ENCODE peak calls at places on chromosomes 13 and 19, in eight cellular contexts. L is ovary, P is right lobe of liver, O is Peyer's patch, R is A549, F is upper lobe of left lung, D is uterus, K is heart left ventricle. W is an unnamed sample.

GRCh38 chr19:46788968-46789338 is 559 bp upstream of the SLC1A5 start:
- DNase-seq in L (no peak), P (no peak), O (no peak), R (no peak), F (no peak), D (no peak), K (no peak), W (no peak)

GRCh38 chr19:15431396-15432017 is 12.7 kb upstream of the AKAP8L start:
- DNase-seq in L (no peak), P (no peak), O (no peak), R (no peak), F (no peak), D (no peak), K (no peak), W (no peak)

GRCh38 chr19:30310806-30311121 is 61.4 kb upstream of the ZNF536 start:
- DNase-seq in L (no peak), P (no peak), O (no peak), R (no peak), F (no peak), D (no peak), K (no peak), W (no peak)

GRCh38 chr13:44049546-44049945 is 169.8 kb downstream of the LACC1 start:
- DNase-seq in L (no peak), P (no peak), O (no peak), R (no peak), F (no peak), D (no peak), K (no peak), W (peak; percentile 78)

GRCh38 chr13:44331912-44332840 is 41.4 kb upstream of the SERP2 start:
- DNase-seq in L (peak; percentile 94), P (peak; percentile 17), O (peak; percentile 20), R (no peak), F (no peak), D (peak; percentile 88), K (peak; percentile 82), W (peak; percentile 17)

GRCh38 chr13:96781141-96781540 is 213.1 kb downstream of the OXGR1 start:
- DNase-seq in L (no peak), P (no peak), O (no peak), R (no peak), F (no peak), D (no peak), K (no peak), W (no peak)

GRCh38 chr19:32339988-32340874 is 5.2 kb upstream of the ZNF507 start:
- DNase-seq in L (peak; percentile 28), P (peak; percentile 73), O (peak; percentile 47), R (peak; percentile 87), F (peak; percentile 51), D (peak; percentile 22), K (peak; percentile 59), W (peak; percentile 83)

GRCh38 chr13:45670481-45670880 is 31.6 kb upstream of the CBY2 start:
- DNase-seq in L (no peak), P (no peak), O (no peak), R (no peak), F (no peak), D (no peak), K (no peak), W (no peak)

GRCh38 chr19:402786-403185 is 6.2 kb downstream of the C2CD4C start:
- DNase-seq in L (no peak), P (no peak), O (no peak), R (no peak), F (no peak), D (no peak), K (no peak), W (no peak)

GRCh38 chr19:16369664-16370576 is 45.3 kb downstream of the KLF2 start:
- DNase-seq in L (peak; percentile 17), P (no peak), O (no peak), R (no peak), F (no peak), D (no peak), K (no peak), W (no peak)

GRCh38 chr19:47357788-47358680 is 8.9 kb downstream of the DHX34 start:
- DNase-seq in L (no peak), P (no peak), O (no peak), R (peak; percentile 49), F (peak; percentile 54), D (no peak), K (no peak), W (no peak)

GRCh38 chr19:45154064-45154827 is 6.5 kb downstream of the NKPD1 start:
- DNase-seq in L (no peak), P (no peak), O (no peak), R (no peak), F (no peak), D (no peak), K (no peak), W (no peak)

GRCh38 chr13:96238241-96238640 is 148.3 kb downstream of the HS6ST3 start:
- DNase-seq in L (no peak), P (no peak), O (no peak), R (no peak), F (no peak), D (no peak), K (no peak), W (no peak)

GRCh38 chr19:53463263-53463662 is 4.3 kb upstream of the ZNF813 start:
- DNase-seq in L (peak; percentile 72), P (peak; percentile 69), O (no peak), R (no peak), F (peak; percentile 37), D (peak; percentile 67), K (peak; percentile 57), W (peak; percentile 48)

GRCh38 chr19:10660346-10660745 is 6.2 kb downstream of the ILF3 start:
- DNase-seq in L (no peak), P (no peak), O (no peak), R (no peak), F (no peak), D (no peak), K (no peak), W (no peak)
- H3K4me1 ChIP-seq in L (peaks cover 16% of the 10 kb centered on the region), P (peaks cover 16% of the 10 kb centered on the region), O (peaks cover 26% of the 10 kb centered on the region), R (peaks cover 22% of the 10 kb centered on the region), F (peaks cover 68% of the 10 kb centered on the region), D (peaks cover 22% of the 10 kb centered on the region), K (peaks cover 70% of the 10 kb centered on the region), W (peaks cover 40% of the 10 kb centered on the region)

DNA sequence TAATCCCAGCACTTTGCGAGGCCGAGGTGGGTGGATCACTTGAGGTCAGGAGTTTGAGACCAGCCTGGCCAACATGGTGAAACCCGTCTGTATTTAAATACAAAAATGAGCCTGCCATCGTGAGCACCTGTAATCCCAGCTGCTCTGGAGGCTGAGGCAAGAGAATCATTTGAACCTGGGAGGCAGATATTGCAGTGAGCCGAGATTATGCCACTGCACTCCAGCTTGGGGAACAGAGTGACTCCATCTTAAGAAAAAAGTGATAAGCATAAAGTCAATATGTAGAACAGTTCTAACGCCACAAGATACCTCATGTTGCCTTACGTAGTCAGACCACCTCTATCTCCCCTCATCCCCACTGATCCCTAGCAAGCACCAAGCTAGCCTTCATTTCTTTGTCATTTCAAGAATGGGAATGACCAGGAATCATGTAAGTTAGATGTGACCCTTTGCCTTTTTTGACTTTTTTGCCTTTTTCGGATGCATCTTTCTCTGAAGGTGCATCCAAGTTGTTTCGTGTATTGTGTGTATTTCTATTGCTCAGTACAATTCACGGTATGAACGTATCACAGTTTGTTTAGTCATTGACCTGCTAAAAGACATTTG is 6.4 kb downstream of the RPL21 start:
- DNase-seq in L (no peak), P (no peak), O (no peak), R (no peak), F (no peak), D (no peak), K (no peak), W (no peak)
- TF ChIP-seq POLR2A in L (no peak), P (no peak), O (no peak), R (no peak), F (no peak), D (no peak), K (no peak), W (no peak)

DNA sequence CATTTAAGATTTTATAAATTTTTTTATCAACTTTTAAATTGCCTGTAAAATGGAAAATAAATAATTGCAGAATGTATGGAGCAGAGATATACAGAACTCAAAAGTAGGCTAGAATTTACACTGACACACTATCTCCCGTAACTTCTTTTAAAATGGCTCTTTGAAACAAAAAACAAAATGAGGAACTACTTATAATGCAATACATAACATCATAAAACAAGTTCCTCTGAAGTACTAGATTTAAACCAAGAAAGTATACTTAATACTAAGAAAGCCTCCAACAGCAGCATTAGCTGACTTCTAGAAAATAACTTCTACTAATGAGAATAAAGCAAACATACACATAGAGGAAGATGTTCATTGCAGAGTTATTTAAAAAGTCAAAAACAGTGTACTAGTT is 17.0 kb downstream of the RBM26 start:
- DNase-seq in L (no peak), P (no peak), O (no peak), R (no peak), F (no peak), D (no peak), K (no peak), W (no peak)
- H3K4me1 ChIP-seq in L (peaks cover 3% of the 10 kb centered on the region), P (peaks cover 42% of the 10 kb centered on the region), O (peaks cover 7% of the 10 kb centered on the region), R (peaks cover 17% of the 10 kb centered on the region), F (peaks cover 27% of the 10 kb centered on the region), D (no peaks in the 10 kb centered on the region), K (peaks cover 45% of the 10 kb centered on the region), W (peaks cover 39% of the 10 kb centered on the region)

DNA sequence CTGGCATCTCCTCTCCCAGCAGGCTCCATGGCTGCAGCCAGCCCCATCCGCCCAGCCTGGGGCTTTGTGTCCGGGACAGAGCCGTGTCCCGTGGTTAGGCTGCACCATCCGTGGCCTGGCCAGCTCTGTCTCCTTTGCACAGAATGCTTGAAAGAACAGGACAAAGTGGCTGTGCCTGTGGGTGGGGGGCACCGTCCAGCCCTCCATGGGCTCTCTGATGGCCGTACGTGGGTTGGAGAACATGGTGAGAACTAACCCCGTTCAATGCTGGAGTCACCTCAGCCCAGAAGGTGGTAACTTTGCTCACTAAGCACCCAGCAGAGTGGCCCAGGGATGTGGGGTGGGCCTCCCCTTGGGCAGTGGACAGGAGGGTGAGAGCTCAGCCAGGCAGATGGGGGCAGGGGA is 2.8 kb downstream of the RPS15 start:
- DNase-seq in L (no peak), P (no peak), O (no peak), R (no peak), F (peak; percentile 55), D (no peak), K (no peak), W (no peak)
- TF ChIP-seq POLR2A in L (no peak), P (no peak), O (no peak), R (no peak), F (no peak), D (no peak), K (no peak), W (no peak)

DNA sequence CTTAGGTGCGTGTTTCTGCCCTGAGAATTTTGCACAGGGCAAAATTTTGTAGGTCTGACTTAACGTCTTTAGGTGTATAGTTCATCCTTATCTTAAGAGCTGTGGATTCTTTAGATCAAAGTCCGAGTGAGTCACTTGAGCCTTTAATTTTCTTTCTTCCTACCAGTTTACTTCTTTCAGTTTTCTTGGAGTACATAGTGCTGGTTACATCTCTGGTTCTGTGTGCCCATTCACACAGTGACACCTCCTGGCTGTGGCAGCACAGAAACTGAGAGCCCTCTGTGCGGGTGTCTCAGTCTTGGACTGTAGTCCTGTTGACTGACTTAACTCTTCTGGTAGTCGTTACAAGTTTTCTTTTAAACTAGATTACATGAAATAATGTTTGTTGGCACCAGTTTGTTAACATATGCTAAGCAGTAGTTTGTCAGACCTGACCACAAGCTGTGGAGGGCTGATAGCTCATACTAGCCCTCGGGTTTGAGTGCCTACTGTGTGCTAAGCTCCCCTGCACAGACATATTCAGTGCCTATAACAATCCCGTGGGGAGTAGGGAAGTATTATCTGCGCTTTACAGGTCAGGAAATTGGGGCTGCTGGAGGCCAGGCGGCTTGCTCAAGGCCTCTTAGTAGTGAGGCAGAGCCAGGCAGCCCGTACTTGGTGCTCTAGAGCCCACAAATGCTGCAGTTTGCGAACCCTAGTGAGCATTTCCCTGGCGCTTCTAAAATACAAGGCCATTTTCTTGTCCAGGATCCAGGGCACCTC is 1.6 kb downstream of the GATAD2A start:
- DNase-seq in L (no peak), P (peak; percentile 39), O (peak; percentile 43), R (no peak), F (no peak), D (no peak), K (no peak), W (no peak)
- H3K4me1 ChIP-seq in L (peaks cover 19% of the 10 kb centered on the region), P (peaks cover 36% of the 10 kb centered on the region), O (peaks cover 5% of the 10 kb centered on the region), R (peaks cover 32% of the 10 kb centered on the region), F (peaks cover 60% of the 10 kb centered on the region), D (peaks cover 17% of the 10 kb centered on the region), K (peaks cover 62% of the 10 kb centered on the region), W (peaks cover 36% of the 10 kb centered on the region)